ENCODE peak calls at places on chromosomes 4 and X, in six cellular contexts. One of them, this sample, is unnamed.

GRCh38 chr4:40731792-40732245 is 17.9 kb upstream of the NSUN7 start:
- DNase-seq in globus pallidus: peak
- DNase-seq in GF-D8: peak
- DNase-seq in GM04504: no peak
- DNase-seq in NCI-H146: peak
- DNase-seq in T-helper 1 cell: no peak
- DNase-seq in this sample: peak

GRCh38 chr4:185657191-185657590 is 121.9 kb upstream of the PDLIM3 start:
- DNase-seq in NCI-H146: no peak
- DNase-seq in T-helper 1 cell: no peak
- DNase-seq in globus pallidus: peak
- DNase-seq in GF-D8: no peak
- DNase-seq in GM04504: no peak
- DNase-seq in this sample: no peak

GRCh38 chr4:133624744-133625143 is 475.6 kb downstream of the PCDH10 start:
- DNase-seq in NCI-H146: no peak
- DNase-seq in T-helper 1 cell: no peak
- DNase-seq in GM04504: no peak
- DNase-seq in globus pallidus: no peak
- DNase-seq in GF-D8: no peak
- DNase-seq in this sample: no peak

GRCh38 chr4:73499996-73500765 is 18.6 kb downstream of the AFM start:
- DNase-seq in T-helper 1 cell: no peak
- DNase-seq in GM04504: no peak
- DNase-seq in NCI-H146: no peak
- DNase-seq in GF-D8: no peak
- DNase-seq in globus pallidus: no peak
- DNase-seq in this sample: no peak

GRCh38 chr4:182847956-182848450 is 69.2 kb downstream of the DCTD start:
- DNase-seq in NCI-H146: no peak
- DNase-seq in globus pallidus: no peak
- DNase-seq in GM04504: no peak
- DNase-seq in GF-D8: no peak
- DNase-seq in T-helper 1 cell: no peak
- DNase-seq in this sample: no peak

GRCh38 chrX:13491061-13491460 is 78.3 kb upstream of the EGFL6 start:
- DNase-seq in globus pallidus: no peak
- DNase-seq in T-helper 1 cell: no peak
- DNase-seq in NCI-H146: no peak
- DNase-seq in GF-D8: peak
- DNase-seq in GM04504: no peak
- DNase-seq in this sample: no peak

GRCh38 chrX:38985375-38985774 is 184.1 kb downstream of the MID1IP1 start:
- DNase-seq in T-helper 1 cell: no peak
- DNase-seq in NCI-H146: peak
- DNase-seq in GF-D8: peak
- DNase-seq in globus pallidus: peak
- DNase-seq in GM04504: no peak
- DNase-seq in this sample: peak

GRCh38 chrX:49165901-49166881 is 3.6 kb downstream of the MAGIX start:
- DNase-seq in GM04504: no peak
- DNase-seq in globus pallidus: peak
- DNase-seq in T-helper 1 cell: peak
- DNase-seq in GF-D8: peak
- DNase-seq in NCI-H146: peak
- DNase-seq in this sample: peak

GRCh38 chr4:180134116-180134866 is 2108.9 kb upstream of the TENM3 start:
- DNase-seq in GF-D8: no peak
- DNase-seq in NCI-H146: peak
- DNase-seq in globus pallidus: peak
- DNase-seq in T-helper 1 cell: no peak
- DNase-seq in GM04504: no peak
- DNase-seq in this sample: no peak

GRCh38 chr4:73450398-73451004 is 14.5 kb downstream of the AFP start:
- DNase-seq in T-helper 1 cell: no peak
- DNase-seq in NCI-H146: peak
- DNase-seq in GM04504: peak
- DNase-seq in GF-D8: no peak
- DNase-seq in globus pallidus: no peak
- DNase-seq in this sample: no peak

GRCh38 chr4:145340071-145340695 is 141.5 kb upstream of the SMAD1 start:
- DNase-seq in T-helper 1 cell: no peak
- DNase-seq in NCI-H146: no peak
- DNase-seq in GM04504: no peak
- DNase-seq in GF-D8: no peak
- DNase-seq in globus pallidus: no peak
- DNase-seq in this sample: no peak

GRCh38 chrX:148500428-148501120 is at the start of gene AFF2:
- DNase-seq in globus pallidus: no peak
- DNase-seq in GM04504: no peak
- DNase-seq in NCI-H146: peak
- DNase-seq in T-helper 1 cell: peak
- DNase-seq in GF-D8: no peak
- DNase-seq in this sample: peak

GRCh38 chrX:107629533-107629909 is 1.2 kb downstream of the PRPS1 start:
- DNase-seq in T-helper 1 cell: no peak
- DNase-seq in NCI-H146: peak
- DNase-seq in globus pallidus: peak
- DNase-seq in GF-D8: peak
- DNase-seq in GM04504: no peak
- DNase-seq in this sample: peak

GRCh38 chr4:11261066-11261850 is 167.4 kb downstream of the HS3ST1 start:
- DNase-seq in GF-D8: no peak
- DNase-seq in globus pallidus: no peak
- DNase-seq in GM04504: no peak
- DNase-seq in T-helper 1 cell: no peak
- DNase-seq in NCI-H146: no peak
- DNase-seq in this sample: no peak

GRCh38 chr4:2796261-2797187 is 3.6 kb downstream of the SH3BP2 start:
- DNase-seq in NCI-H146: no peak
- DNase-seq in GF-D8: peak
- DNase-seq in T-helper 1 cell: no peak
- DNase-seq in globus pallidus: no peak
- DNase-seq in GM04504: no peak
- DNase-seq in this sample: no peak

GRCh38 chr4:128281354-128281753 is 6.3 kb downstream of the PGRMC2 start:
- DNase-seq in GF-D8: no peak
- DNase-seq in T-helper 1 cell: no peak
- DNase-seq in NCI-H146: no peak
- DNase-seq in globus pallidus: no peak
- DNase-seq in GM04504: no peak
- DNase-seq in this sample: no peak

GRCh38 chrX:77493677-77494553 is 46.7 kb downstream of the FGF16 start:
- DNase-seq in T-helper 1 cell: no peak
- DNase-seq in GM04504: peak
- DNase-seq in GF-D8: no peak
- DNase-seq in globus pallidus: no peak
- DNase-seq in NCI-H146: peak
- DNase-seq in this sample: no peak

GRCh38 chr4:53015681-53016080 is 153.6 kb downstream of the RASL11B start:
- DNase-seq in GM04504: peak
- DNase-seq in NCI-H146: peak
- DNase-seq in T-helper 1 cell: no peak
- DNase-seq in globus pallidus: peak
- DNase-seq in GF-D8: no peak
- DNase-seq in this sample: no peak

GRCh38 chr4:186746581-186746980 is 22.9 kb upstream of the FAT1 start:
- DNase-seq in GF-D8: no peak
- DNase-seq in NCI-H146: no peak
- DNase-seq in T-helper 1 cell: no peak
- DNase-seq in globus pallidus: no peak
- DNase-seq in GM04504: no peak
- DNase-seq in this sample: no peak

GRCh38 chr4:7911044-7911578 is 28.6 kb downstream of the AFAP1 start:
- DNase-seq in globus pallidus: no peak
- DNase-seq in T-helper 1 cell: no peak
- DNase-seq in GM04504: peak
- DNase-seq in NCI-H146: no peak
- DNase-seq in GF-D8: no peak
- DNase-seq in this sample: no peak

GRCh38 chr4:184746532-184746870 is 12.6 kb upstream of the CENPU start:
- DNase-seq in globus pallidus: no peak
- DNase-seq in GF-D8: no peak
- DNase-seq in GM04504: peak
- DNase-seq in T-helper 1 cell: no peak
- DNase-seq in NCI-H146: no peak
- DNase-seq in this sample: no peak

GRCh38 chr4:74944354-74944793 is 11.5 kb downstream of the PARM1 start:
- DNase-seq in globus pallidus: no peak
- DNase-seq in NCI-H146: no peak
- DNase-seq in GF-D8: no peak
- DNase-seq in T-helper 1 cell: no peak
- DNase-seq in GM04504: no peak
- DNase-seq in this sample: no peak

GRCh38 chr4:19987746-19988145 is 264.0 kb upstream of the SLIT2 start:
- DNase-seq in globus pallidus: no peak
- DNase-seq in GM04504: no peak
- DNase-seq in T-helper 1 cell: no peak
- DNase-seq in NCI-H146: no peak
- DNase-seq in GF-D8: no peak
- DNase-seq in this sample: no peak

GRCh38 chr4:15144249-15144966 is 142.1 kb downstream of the CPEB2 start:
- DNase-seq in GM04504: no peak
- DNase-seq in NCI-H146: peak
- DNase-seq in T-helper 1 cell: no peak
- DNase-seq in globus pallidus: peak
- DNase-seq in GF-D8: no peak
- DNase-seq in this sample: no peak

GRCh38 chrX:71178908-71179307 is 34.3 kb downstream of the NLGN3 start:
- DNase-seq in NCI-H146: peak
- DNase-seq in T-helper 1 cell: peak
- DNase-seq in GF-D8: no peak
- DNase-seq in globus pallidus: peak
- DNase-seq in GM04504: peak
- DNase-seq in this sample: peak

GRCh38 chr4:132065940-132066495 is 1083.1 kb upstream of the PCDH10 start:
- DNase-seq in T-helper 1 cell: no peak
- DNase-seq in NCI-H146: no peak
- DNase-seq in GM04504: peak
- DNase-seq in GF-D8: no peak
- DNase-seq in globus pallidus: no peak
- DNase-seq in this sample: no peak

GRCh38 chr4:25031077-25031606 is 396 bp upstream of the LGI2 start:
- DNase-seq in globus pallidus: peak
- DNase-seq in GF-D8: no peak
- DNase-seq in GM04504: no peak
- DNase-seq in T-helper 1 cell: no peak
- DNase-seq in NCI-H146: peak
- DNase-seq in this sample: no peak

GRCh38 chrX:19670854-19671620 is 155.7 kb upstream of the MAP3K15 start:
- DNase-seq in GM04504: peak
- DNase-seq in NCI-H146: peak
- DNase-seq in globus pallidus: peak
- DNase-seq in T-helper 1 cell: no peak
- DNase-seq in GF-D8: no peak
- DNase-seq in this sample: no peak